ENCODE peak calls at places on chromosomes 12 and 14, in seven cellular contexts. U is breast epithelium, H is suprapubic skin, Y is tibial nerve, X is IMR-90, A is uterus, C is adrenal gland. O is an unnamed sample.

GRCh38 chr12:57127101-57127709 is 1.1 kb upstream of the LRP1 start:
- DNase-seq in U (peak; percentile 78), H (peak; percentile 84), Y (peak; percentile 67), X (no peak), A (peak; percentile 73), C (peak; percentile 91), O (peak; percentile 82)

GRCh38 chr12:127537070-127537469 is 729.9 kb upstream of the TMEM132C start:
- DNase-seq in U (no peak), H (no peak), Y (no peak), X (no peak), A (no peak), C (no peak), O (no peak)

GRCh38 chr12:105840384-105840783 is 298.4 kb downstream of the NUAK1 start:
- DNase-seq in U (no peak), H (no peak), Y (no peak), X (no peak), A (no peak), C (no peak), O (no peak)

GRCh38 chr12:13039557-13039956 is 4.6 kb upstream of the FAM234B start:
- DNase-seq in U (no peak), H (no peak), Y (no peak), X (no peak), A (no peak), C (no peak), O (no peak)

GRCh38 chr12:116459921-116460666 is 99.1 kb upstream of the MAP1LC3B2 start:
- DNase-seq in U (no peak), H (no peak), Y (no peak), X (no peak), A (no peak), C (no peak), O (no peak)

GRCh38 chr14:65019944-65020566 is 33.4 kb downstream of the FNTB start:
- DNase-seq in U (no peak), H (no peak), Y (no peak), X (peak; percentile 83), A (peak; percentile 28), C (peak; percentile 81), O (no peak)

GRCh38 chr14:81625343-81625742 is 91.7 kb upstream of the SEL1L start:
- DNase-seq in U (no peak), H (no peak), Y (no peak), X (no peak), A (no peak), C (no peak), O (no peak)

GRCh38 chr12:103858953-103859601 is 18.0 kb upstream of the NT5DC3 start:
- DNase-seq in U (peak; percentile 48), H (peak; percentile 82), Y (no peak), X (peak; percentile 98), A (peak; percentile 84), C (peak; percentile 55), O (peak; percentile 67)

GRCh38 chr12:1533602-1534304 is 60.6 kb downstream of the FBXL14 start:
- DNase-seq in U (no peak), H (no peak), Y (no peak), X (peak; percentile 43), A (no peak), C (no peak), O (no peak)

GRCh38 chr12:9334026-9334692 is 126.0 kb upstream of the PZP start:
- DNase-seq in U (no peak), H (no peak), Y (no peak), X (peak; percentile 24), A (no peak), C (no peak), O (no peak)

GRCh38 chr12:106986625-106987389 is at the start of gene MTERF2:
- DNase-seq in U (peak; percentile 93), H (peak; percentile 96), Y (peak; percentile 86), X (peak; percentile 90), A (peak; percentile 91), C (peak; percentile 97), O (peak; percentile 96)
- TF ChIP-seq POLR2A in U (peak; percentile 48), H (no peak), Y (peak; percentile 76), X (peak; percentile 77), A (peak; percentile 68), C (peak; percentile 79), O (no peak)

DNA sequence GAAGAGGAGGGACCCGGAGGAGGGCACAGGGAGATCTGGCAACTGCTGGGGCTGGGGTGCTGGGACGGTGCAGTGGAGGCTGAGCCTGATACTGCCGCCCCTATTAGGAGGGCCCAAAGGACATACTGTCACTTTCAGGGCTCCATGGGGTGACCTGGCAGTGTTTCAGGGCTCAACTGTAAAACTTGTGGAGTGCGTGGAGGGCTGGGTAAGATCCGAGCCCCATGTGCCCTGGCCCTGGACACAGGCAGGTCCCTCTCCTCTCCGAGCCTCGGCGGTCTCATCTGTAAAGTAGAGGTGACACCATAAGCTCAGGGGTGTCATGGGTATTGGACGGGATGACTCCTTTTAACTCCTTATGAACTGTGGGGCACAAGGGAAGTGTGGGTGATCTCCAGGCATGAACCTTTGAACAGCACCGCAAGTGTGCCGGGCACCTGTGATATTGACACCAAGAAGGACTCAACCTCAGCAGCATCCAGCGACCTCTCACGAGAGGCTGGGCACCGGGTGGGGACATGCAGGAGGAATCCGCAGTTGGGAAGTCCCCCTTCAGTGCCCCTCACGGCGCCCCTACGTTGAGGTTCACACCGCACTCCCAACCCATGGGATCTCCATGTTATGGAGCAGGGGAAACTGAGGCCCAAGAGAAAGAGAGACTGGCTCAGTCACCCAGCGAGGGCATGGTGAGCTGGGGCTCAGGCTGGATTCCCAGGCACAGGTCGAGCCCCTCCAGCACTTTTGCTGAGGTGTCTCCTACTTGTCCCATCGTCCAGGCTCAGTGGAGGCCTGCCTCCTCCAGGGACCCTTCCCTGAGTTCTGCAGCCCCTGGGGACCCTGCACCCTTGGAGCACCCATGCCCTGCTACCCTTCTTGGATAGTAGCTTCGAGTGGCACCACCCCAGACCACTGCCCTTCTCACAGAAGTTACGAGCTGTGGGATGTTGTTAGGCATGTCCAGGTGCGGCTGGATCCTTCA is 50.4 kb upstream of the EML1 start:
- DNase-seq in U (no peak), H (no peak), Y (no peak), X (no peak), A (no peak), C (no peak), O (no peak)
- H3K27me3 ChIP-seq in U (no peaks in the 10 kb centered on the region), H (peaks cover 7% of the 10 kb centered on the region), Y (no peaks in the 10 kb centered on the region), X (no peaks in the 10 kb centered on the region), A (no peaks in the 10 kb centered on the region), C (no peaks in the 10 kb centered on the region), O (no peaks in the 10 kb centered on the region)

GRCh38 chr14:53955234-53955556 is 1.4 kb downstream of the BMP4 start:
- DNase-seq in U (no peak), H (peak; percentile 65), Y (no peak), X (no peak), A (no peak), C (no peak), O (no peak)

GRCh38 chr14:53957739-53958138 is 1.1 kb upstream of the BMP4 start:
- DNase-seq in U (no peak), H (no peak), Y (no peak), X (no peak), A (no peak), C (no peak), O (no peak)

GRCh38 chr14:53955671-53956426 is 776 bp downstream of the BMP4 start:
- DNase-seq in U (peak; percentile 31), H (peak; percentile 89), Y (no peak), X (no peak), A (peak; percentile 83), C (no peak), O (peak; percentile 83)

GRCh38 chr14:53954551-53955233 is 1.9 kb downstream of the BMP4 start:
- DNase-seq in U (no peak), H (peak; percentile 73), Y (no peak), X (peak; percentile 36), A (peak; percentile 28), C (no peak), O (peak; percentile 69)

DNA sequence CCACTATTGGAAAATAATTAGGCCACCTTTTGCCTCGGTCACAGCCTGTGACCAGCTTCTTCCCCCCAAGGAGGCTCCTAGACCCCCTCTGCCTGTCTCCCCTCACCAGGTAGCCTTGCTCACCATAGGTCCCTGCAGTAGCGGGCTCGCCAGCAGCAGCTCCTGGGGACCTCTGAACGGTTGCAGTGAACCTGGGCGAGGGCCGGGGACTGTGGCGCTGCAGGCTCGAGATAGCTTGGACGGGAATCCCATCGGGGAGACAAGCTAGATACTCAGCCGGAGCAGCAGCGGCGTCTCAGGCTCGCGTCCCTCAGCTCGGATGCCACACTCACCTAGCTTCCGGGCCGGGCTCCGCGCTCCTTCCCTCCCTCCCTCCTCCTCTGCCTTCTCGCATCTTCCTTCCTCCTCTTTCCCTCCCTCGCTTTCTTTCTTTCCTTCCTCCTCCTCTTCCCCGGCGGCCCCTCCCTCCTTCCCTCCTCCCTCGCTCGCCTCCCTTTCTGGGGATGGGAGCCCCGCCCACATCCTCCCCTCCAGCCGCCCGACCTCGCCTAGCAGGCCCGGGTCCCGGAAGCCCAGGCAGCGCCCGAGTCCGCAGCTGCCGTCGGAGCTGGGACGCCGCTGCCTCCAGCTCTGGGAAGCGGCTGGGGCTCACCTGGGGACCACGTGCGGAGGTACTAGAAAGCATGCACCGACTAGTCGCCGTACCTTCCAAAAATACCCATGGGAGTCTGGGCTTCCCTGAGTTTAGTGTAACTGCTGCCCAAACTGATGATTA is at the start of gene BMP4:
- DNase-seq in U (peak; percentile 69), H (peak; percentile 93), Y (peak; percentile 65), X (peak; percentile 30), A (peak; percentile 89), C (peak; percentile 78), O (peak; percentile 88)
- TF ChIP-seq POLR2A in U (peak; percentile 67), H (no peak), Y (peak; percentile 57), X (no peak), A (peak; percentile 68), C (no peak), O (no peak)

DNA sequence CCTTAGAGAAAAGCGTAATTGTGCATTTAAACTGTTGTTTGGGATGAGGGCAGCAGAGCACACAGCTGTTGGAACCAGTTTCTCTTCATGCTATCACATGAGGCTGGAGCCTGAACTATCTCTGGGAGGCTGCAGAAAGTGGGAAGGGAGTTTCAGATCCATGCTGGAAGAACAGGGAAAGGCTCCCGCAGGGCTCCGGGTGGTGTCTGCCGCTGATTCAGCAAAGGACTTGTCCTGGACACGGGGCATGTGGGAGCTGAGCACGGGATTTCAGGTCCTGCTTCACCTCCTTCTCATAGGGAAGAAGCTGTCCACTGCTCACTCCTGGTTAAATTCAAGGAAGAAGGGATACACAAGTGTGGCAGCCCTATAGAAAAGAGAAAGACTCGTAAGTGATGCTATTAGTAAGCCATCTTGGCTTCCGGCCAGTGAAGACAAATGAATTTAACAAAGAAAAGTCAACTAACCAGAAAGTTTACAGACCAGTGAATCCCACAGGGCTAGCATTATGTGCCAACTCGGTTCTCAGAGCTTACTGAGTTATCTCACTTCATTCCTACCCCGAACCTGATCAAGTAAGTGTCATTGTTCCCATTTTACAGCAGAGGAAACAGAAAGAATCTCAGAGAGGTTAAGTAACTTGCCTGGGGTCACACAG is 6.7 kb upstream of the FZD10 start:
- DNase-seq in U (no peak), H (peak; percentile 40), Y (no peak), X (no peak), A (no peak), C (no peak), O (no peak)
- H3K27me3 ChIP-seq in U (no peaks in the 10 kb centered on the region), H (peaks cover 24% of the 10 kb centered on the region), Y (no peaks in the 10 kb centered on the region), X (no peaks in the 10 kb centered on the region), A (no peaks in the 10 kb centered on the region), C (peaks cover 41% of the 10 kb centered on the region), O (peaks cover 38% of the 10 kb centered on the region)

GRCh38 chr14:87573581-87573980 is 419.4 kb downstream of the GALC start:
- DNase-seq in U (no peak), H (no peak), Y (no peak), X (no peak), A (peak; percentile 55), C (no peak), O (no peak)
- TF ChIP-seq POLR2A in U (no peak), H (no peak), Y (no peak), X (no peak), A (no peak), C (no peak), O (no peak)

GRCh38 chr14:23181946-23182345 is 1.5 kb downstream of the SLC7A8 start:
- DNase-seq in U (no peak), H (no peak), Y (no peak), X (no peak), A (no peak), C (no peak), O (no peak)
- H3K27me3 ChIP-seq in U (no peaks in the 10 kb centered on the region), H (peaks cover 4% of the 10 kb centered on the region), Y (no peaks in the 10 kb centered on the region), X (peaks cover 30% of the 10 kb centered on the region), A (no peaks in the 10 kb centered on the region), C (no peaks in the 10 kb centered on the region), O (no peaks in the 10 kb centered on the region)

O was measured in heart left ventricle.